ENCODE peak calls at places on chromosomes 4 and X, in ten cellular contexts. K is hepatocyte, X is endothelial cell of umbilical vein, N is H1, P is GM23248, E is keratinocyte, A is GM23338, L is PC-3, H is neural progenitor cell, G is HCT116. V is an unnamed sample.

GRCh38 chr4:86496094-86497060 is 97.7 kb upstream of the PTPN13 start:
- DNase-seq in N (no peak), A (peak), H (peak), L (peak), P (peak), K (peak), G (peak), X (peak), E (no peak), V (no peak)

GRCh38 chr4:114161809-114162208 is 182.4 kb upstream of the ARSJ start:
- DNase-seq in G (no peak), K (no peak), L (no peak), H (peak), P (no peak), N (no peak), E (no peak), X (no peak), A (peak), V (no peak)

GRCh38 chrX:40098264-40099045 is 697 bp upstream of the BCOR start:
- DNase-seq in P (peak), E (no peak), L (peak), A (peak), H (peak), G (no peak), N (peak), K (peak), X (peak), V (no peak)

GRCh38 chrX:10172867-10173266 is 16.1 kb downstream of the CLCN4 start:
- DNase-seq in H (no peak), E (no peak), G (no peak), N (no peak), K (peak), L (no peak), P (peak), X (no peak), A (peak), V (no peak)

GRCh38 chr4:15232725-15233597 is 194.9 kb upstream of the C1QTNF7 start:
- DNase-seq in E (peak), P (peak), G (no peak), N (no peak), K (peak), X (peak), H (no peak), A (no peak), L (peak), V (no peak)

GRCh38 chrX:103734125-103734760 is 23.5 kb downstream of the TMEM31 start:
- DNase-seq in G (no peak), X (no peak), N (no peak), L (no peak), K (no peak), H (no peak), A (no peak), P (peak), E (no peak), V (no peak)

GRCh38 chrX:108439961-108440696 is 491 bp downstream of the COL4A5 start:
- DNase-seq in L (no peak), G (no peak), N (no peak), X (peak), P (peak), K (peak), H (peak), E (no peak), A (peak), V (no peak)

GRCh38 chrX:42616981-42617380 is 161.0 kb downstream of the PPP1R2C start:
- DNase-seq in H (no peak), X (no peak), E (no peak), N (no peak), G (no peak), A (no peak), P (no peak), K (no peak), L (no peak), V (no peak)

GRCh38 chrX:118216488-118216887 is 99.9 kb upstream of the KLHL13 start:
- DNase-seq in E (no peak), G (no peak), A (no peak), H (no peak), K (no peak), N (no peak), L (no peak), P (no peak), X (no peak), V (no peak)

GRCh38 chr4:33063238-33063637 is 2343.1 kb downstream of the PCDH7 start:
- DNase-seq in P (peak), A (no peak), E (no peak), G (no peak), X (no peak), L (peak), K (peak), N (no peak), H (no peak), V (no peak)

GRCh38 chrX:23871905-23872546 is 35.7 kb downstream of the APOO start:
- DNase-seq in P (no peak), E (no peak), L (no peak), N (no peak), K (no peak), X (no peak), G (no peak), H (no peak), A (no peak), V (no peak)

GRCh38 chrX:2542826-2543551 is 42.2 kb upstream of the DHRSX start:
- DNase-seq in K (no peak), E (no peak), P (no peak), H (no peak), A (no peak), G (no peak), X (no peak), N (no peak), L (no peak), V (no peak)

GRCh38 chr4:181166742-181167399 is 1076.3 kb upstream of the TENM3 start:
- DNase-seq in N (no peak), K (no peak), L (no peak), G (no peak), X (no peak), E (no peak), P (no peak), A (peak), H (no peak), V (no peak)

GRCh38 chr4:80362578-80363181 is 27.1 kb downstream of the CFAP299 start:
- DNase-seq in H (peak), X (peak), A (peak), L (peak), G (peak), E (no peak), N (peak), P (peak), K (peak), V (no peak)

GRCh38 chrX:108000751-108001150 is 18.6 kb upstream of the TEX13B start:
- DNase-seq in X (no peak), A (no peak), H (no peak), K (no peak), N (no peak), E (peak), G (no peak), P (no peak), L (peak), V (no peak)

GRCh38 chr4:617644-618330 is 7.6 kb upstream of the PDE6B start:
- DNase-seq in A (peak), K (peak), H (no peak), L (peak), X (no peak), N (no peak), P (no peak), G (no peak), E (peak), V (no peak)

GRCh38 chrX:118199997-118200396 is 83.4 kb upstream of the KLHL13 start:
- DNase-seq in G (no peak), H (no peak), E (no peak), K (no peak), A (no peak), X (no peak), L (peak), N (no peak), P (no peak), V (no peak)

GRCh38 chrX:1397001-1397400 is 5.1 kb upstream of the SLC25A6 start:
- DNase-seq in X (no peak), P (no peak), H (no peak), G (no peak), L (no peak), E (no peak), A (no peak), N (no peak), K (no peak), V (no peak)

GRCh38 chr4:145132521-145133098 is 34.5 kb downstream of the ABCE1 start:
- DNase-seq in E (no peak), L (no peak), G (no peak), X (peak), K (no peak), H (no peak), P (peak), N (no peak), A (no peak), V (peak)

GRCh38 chr4:123345924-123346300 is 50.7 kb upstream of the SPRY1 start:
- DNase-seq in K (no peak), A (no peak), L (no peak), H (no peak), X (no peak), E (no peak), G (no peak), N (no peak), P (no peak), V (no peak)

GRCh38 chr4:124737619-124738018 is 25.1 kb upstream of the ANKRD50 start:
- DNase-seq in L (peak), H (no peak), X (no peak), G (no peak), A (no peak), P (peak), E (no peak), N (no peak), K (no peak), V (no peak)

GRCh38 chr4:14620567-14621138 is 381.6 kb upstream of the CPEB2 start:
- DNase-seq in L (no peak), N (peak), P (no peak), K (no peak), G (no peak), X (no peak), A (peak), E (no peak), H (peak), V (no peak)

GRCh38 chr4:161554372-161554990 is 609.3 kb downstream of the FSTL5 start:
- DNase-seq in K (no peak), N (no peak), L (peak), X (peak), A (no peak), P (peak), E (no peak), G (no peak), H (no peak), V (no peak)

GRCh38 chrX:14936561-14936960 is 63.3 kb downstream of the MOSPD2 start:
- DNase-seq in X (no peak), L (peak), N (no peak), G (peak), K (peak), P (peak), E (no peak), A (no peak), H (no peak), V (no peak)

GRCh38 chr4:134952305-134952704 is 750.7 kb upstream of the PABPC4L start:
- DNase-seq in K (no peak), G (no peak), E (no peak), H (no peak), N (no peak), X (no peak), A (no peak), L (no peak), P (no peak), V (no peak)

GRCh38 chr4:20124317-20125026 is 127.2 kb upstream of the SLIT2 start:
- DNase-seq in G (no peak), K (no peak), E (no peak), H (no peak), L (no peak), N (no peak), A (no peak), P (no peak), X (no peak), V (no peak)

GRCh38 chrX:54921427-54922021 is 900 bp downstream of the TRO start:
- DNase-seq in G (no peak), P (peak), X (peak), N (peak), A (peak), E (no peak), K (peak), L (no peak), H (peak), V (no peak)

GRCh38 chr4:170138580-170139194 is 48.9 kb upstream of the AADAT start:
- DNase-seq in E (peak), X (peak), N (peak), L (peak), K (peak), H (peak), A (peak), P (peak), G (peak), V (peak)

GRCh38 chr4:32700838-32701237 is 1980.7 kb downstream of the PCDH7 start:
- DNase-seq in A (no peak), G (no peak), N (no peak), H (no peak), L (no peak), E (no peak), P (no peak), X (no peak), K (no peak), V (no peak)

GRCh38 chr4:177147668-177148067 is 162.0 kb upstream of the NEIL3 start:
- DNase-seq in K (no peak), A (peak), L (no peak), H (peak), N (no peak), P (no peak), X (no peak), E (no peak), G (no peak), V (no peak)

GRCh38 chr4:137156054-137156453 is 376.2 kb downstream of the PCDH18 start:
- DNase-seq in X (no peak), H (no peak), G (no peak), N (no peak), L (peak), P (peak), K (no peak), E (no peak), A (no peak), V (no peak)

GRCh38 chr4:98546910-98547544 is 111.4 kb downstream of the TSPAN5 start:
- DNase-seq in A (peak), L (no peak), K (no peak), E (no peak), N (no peak), H (peak), P (peak), G (no peak), X (peak), V (no peak)

GRCh38 chr4:89482926-89483595 is 175.5 kb upstream of the GPRIN3 start:
- DNase-seq in L (peak), H (no peak), E (no peak), A (no peak), N (no peak), G (no peak), K (no peak), X (peak), P (peak), V (no peak)

GRCh38 chrX:39133971-39134370 is 332.7 kb downstream of the MID1IP1 start:
- DNase-seq in L (peak), A (peak), K (peak), E (no peak), G (no peak), N (peak), X (no peak), H (no peak), P (no peak), V (no peak)

GRCh38 chr4:8597319-8597718 is 4.8 kb downstream of the CPZ start:
- DNase-seq in N (no peak), H (no peak), A (no peak), G (no peak), P (no peak), X (no peak), E (no peak), K (no peak), L (no peak), V (no peak)

GRCh38 chrX:11064851-11065600 is 46.1 kb upstream of the HCCS start:
- DNase-seq in P (peak), N (no peak), K (no peak), E (no peak), A (no peak), H (no peak), X (no peak), G (no peak), L (peak), V (no peak)

GRCh38 chrX:68827848-68828562 is 816 bp upstream of the EFNB1 start:
- DNase-seq in G (peak), E (no peak), N (peak), L (peak), K (peak), X (peak), A (peak), P (peak), H (peak), V (no peak)

GRCh38 chr4:94181815-94182214 is 25.9 kb upstream of the SMARCAD1 start:
- DNase-seq in P (no peak), K (no peak), E (no peak), L (no peak), A (no peak), X (peak), G (no peak), N (no peak), H (no peak), V (no peak)

DNA sequence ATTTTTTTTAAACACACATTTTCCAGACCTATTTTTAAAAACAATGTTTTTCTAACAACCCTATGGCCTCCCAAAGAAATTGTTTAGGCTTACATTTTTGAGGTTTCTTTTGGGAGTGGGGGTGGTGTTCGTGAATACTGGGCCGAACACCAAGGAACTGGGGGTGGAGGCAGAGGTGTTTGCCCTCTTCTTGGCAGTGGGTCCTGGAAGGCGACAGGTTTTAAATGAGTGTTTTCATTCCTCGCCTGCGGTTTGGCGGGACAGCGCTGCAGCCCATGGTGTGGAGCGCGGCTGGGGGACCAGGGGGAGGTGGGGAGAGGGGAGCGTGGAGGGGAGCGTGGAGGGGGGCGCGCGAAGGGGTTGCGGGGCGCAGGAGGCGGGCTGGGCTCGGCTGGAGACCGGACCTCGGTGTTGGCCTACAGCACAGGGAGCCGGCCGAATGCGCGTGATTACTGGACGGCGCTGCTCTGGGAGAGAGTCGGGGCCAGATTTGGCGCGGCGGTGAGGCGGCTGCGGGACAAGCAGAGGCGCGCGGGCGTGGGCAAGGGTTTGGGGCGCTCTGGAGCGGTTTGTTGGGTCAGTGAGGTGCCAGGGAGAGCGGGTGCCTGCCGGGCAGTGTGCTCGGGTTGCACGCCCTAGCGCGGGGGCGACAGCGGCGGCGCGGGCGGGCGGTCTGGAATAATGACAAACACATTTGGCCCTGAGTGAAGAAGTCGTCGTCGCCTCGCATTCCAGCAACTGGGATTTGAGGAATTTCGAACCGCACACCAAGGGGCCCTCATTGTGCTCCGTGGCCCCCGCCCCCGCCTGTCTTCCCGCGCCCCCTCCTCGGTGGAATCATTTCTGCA is 762 bp downstream of the PDGFRA start:
- DNase-seq in A (peak), P (peak), G (no peak), E (no peak), L (no peak), N (peak), K (peak), X (no peak), H (peak), V (no peak)
- TF ChIP-seq EZH2 in A (peak), P (no peak), G (no peak), E (peak), L (peak), N (peak), K (peak), X (no peak), H (no peak), V (no peak)

DNA sequence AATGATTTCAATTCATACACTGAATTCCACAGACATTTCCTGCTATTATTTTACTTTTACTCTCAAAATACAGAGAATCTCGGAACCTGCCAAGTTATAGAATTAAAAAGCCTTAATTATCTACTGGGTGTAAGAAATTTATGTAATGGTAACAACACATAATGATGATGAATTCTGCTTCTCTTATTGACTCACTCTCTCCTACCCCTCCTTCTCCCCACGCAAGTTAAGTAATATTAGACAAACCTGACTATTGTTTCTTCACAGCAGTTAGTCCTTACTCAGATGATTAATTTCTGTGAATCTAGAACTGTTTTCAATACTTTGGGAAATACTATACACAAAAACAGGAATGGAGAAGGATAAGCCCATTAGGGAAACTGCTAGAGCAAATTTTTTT is 762.0 kb downstream of the CCSER1 start:
- DNase-seq in P (no peak), L (no peak), X (peak), N (no peak), E (no peak), K (no peak), A (no peak), H (no peak), G (no peak), V (no peak)
- TF ChIP-seq EZH2 in P (no peak), L (no peak), X (no peak), N (no peak), E (no peak), K (no peak), A (no peak), H (no peak), G (no peak), V (no peak)

DNA sequence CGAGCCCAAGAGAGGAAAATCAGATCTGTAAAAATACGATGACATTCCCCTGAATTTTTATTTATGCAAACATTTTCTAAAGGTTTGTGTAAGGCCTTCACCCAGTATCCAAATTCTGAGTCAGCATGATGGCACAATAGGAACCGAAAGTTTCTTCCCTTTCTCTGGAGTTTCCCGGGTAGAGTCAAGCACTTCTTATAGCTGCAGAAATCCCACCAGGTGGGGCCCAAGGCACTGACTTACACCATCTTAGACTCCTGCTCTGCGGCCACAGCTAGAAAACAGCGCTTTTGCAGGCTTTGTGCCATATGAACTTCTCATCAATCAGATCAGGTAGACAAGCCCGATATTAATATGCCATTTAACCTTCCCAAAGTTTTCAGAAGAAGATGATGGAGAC is 13.4 kb downstream of the LEF1 start:
- DNase-seq in K (peak), A (peak), P (no peak), L (no peak), G (no peak), N (no peak), H (peak), E (no peak), X (no peak), V (no peak)
- TF ChIP-seq EZH2 in K (no peak), A (no peak), P (no peak), L (no peak), G (no peak), N (no peak), H (no peak), E (no peak), X (no peak), V (no peak)

GRCh38 chr4:146640459-146641061 is 1.9 kb downstream of the POU4F2 start:
- DNase-seq in P (peak), K (no peak), N (peak), L (no peak), H (peak), X (no peak), G (no peak), E (no peak), A (peak), V (no peak)

GRCh38 chr4:146640021-146640425 is 1.3 kb downstream of the POU4F2 start:
- DNase-seq in L (no peak), E (no peak), X (no peak), K (no peak), P (no peak), G (no peak), H (no peak), A (no peak), N (no peak), V (no peak)

GRCh38 chr4:146637853-146638800 is 566 bp upstream of the POU4F2 start:
- DNase-seq in N (peak), L (no peak), K (no peak), E (no peak), A (peak), H (peak), P (no peak), X (no peak), G (no peak), V (no peak)

GRCh38 chr4:146638801-146639351 is at the start of gene POU4F2:
- DNase-seq in X (peak), K (peak), H (peak), A (peak), E (no peak), L (no peak), G (no peak), N (peak), P (peak), V (no peak)

DNA sequence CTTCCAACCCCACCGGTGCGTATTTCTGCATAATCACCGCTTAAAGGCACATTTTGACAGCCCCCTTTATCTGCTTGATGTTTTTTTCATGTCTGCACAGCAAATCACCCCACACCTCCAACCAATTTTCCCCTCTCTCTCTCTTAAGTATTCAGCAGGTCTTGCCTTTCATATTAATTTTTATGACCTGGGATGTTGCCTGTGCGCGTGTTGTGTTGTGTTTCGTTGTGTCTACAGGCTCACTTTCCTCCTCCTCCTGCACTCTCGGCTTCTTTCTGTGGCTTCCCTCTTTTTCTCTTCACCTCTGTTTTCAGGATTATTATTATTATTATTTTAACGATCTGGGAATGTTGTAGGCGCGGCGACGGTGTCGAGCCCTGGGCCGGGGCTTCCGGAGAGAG is 721 bp downstream of the POU4F2 start:
- DNase-seq in N (no peak), H (no peak), A (no peak), E (no peak), K (no peak), G (no peak), P (no peak), X (no peak), L (no peak), V (no peak)
- TF ChIP-seq EZH2 in N (no peak), H (no peak), A (peak), E (peak), K (peak), G (no peak), P (peak), X (no peak), L (no peak), V (no peak)

V was measured in GM12878.